ENCODE peak calls at places on chromosomes 16 and 17, in six cellular contexts. W is gastrocnemius medialis; G is NB4; A is stimulated activated CD8-positive, alpha-beta memory T cell treated with anti-CD3 and anti-CD28 coated beads, Interleukin-2, amount 100 ng/mL, for 48 hours; F is psoas muscle; P is stimulated activated naive B cell treated with anti-CD40 and anti-IgM and Interleukin-4, amounts not matched to agents 10 μg/mL and 1 μg/mL and 100 μg/mL, for 72 hours. L is an unnamed sample.

GRCh38 chr16:69804283-69804682 is 42.2 kb downstream of the WWP2 start:
- DNase-seq in W (no peak), G (no peak), A (no peak), F (no peak), P (no peak), L (no peak)

GRCh38 chr17:44589316-44590071 is 32.2 kb downstream of the FZD2 start:
- DNase-seq in W (no peak), G (no peak), A (no peak), F (no peak), P (no peak), L (no peak)

GRCh38 chr16:1458977-1459341 is 14.6 kb upstream of the CCDC154 start:
- DNase-seq in W (no peak), G (no peak), A (no peak), F (no peak), P (peak; percentile 76), L (no peak)

GRCh38 chr17:69050999-69051775 is 9.5 kb downstream of the ABCA9 start:
- DNase-seq in W (no peak), G (no peak), A (no peak), F (no peak), P (no peak), L (peak; percentile 33)

GRCh38 chr17:50484341-50485155 is 5.9 kb downstream of the RSAD1 start:
- DNase-seq in W (no peak), G (no peak), A (no peak), F (peak; percentile 42), P (no peak), L (no peak)

GRCh38 chr16:80230328-80231117 is 310.3 kb upstream of the DYNLRB2 start:
- DNase-seq in W (no peak), G (no peak), A (no peak), F (no peak), P (no peak), L (no peak)

GRCh38 chr17:77141846-77142449 is 1.2 kb downstream of the SEC14L1 start:
- DNase-seq in W (no peak), G (no peak), A (no peak), F (no peak), P (no peak), L (no peak)

GRCh38 chr17:45325810-45326209 is 9.0 kb upstream of the MAP3K14 start:
- DNase-seq in W (no peak), G (no peak), A (no peak), F (no peak), P (no peak), L (no peak)

GRCh38 chr17:31373150-31374082 is 18.1 kb upstream of the RAB11FIP4 start:
- DNase-seq in W (no peak), G (peak; percentile 79), A (no peak), F (no peak), P (no peak), L (peak; percentile 53)

GRCh38 chr17:68222586-68222985 is 25.3 kb upstream of the AMZ2 start:
- DNase-seq in W (no peak), G (no peak), A (no peak), F (no peak), P (no peak), L (no peak)

GRCh38 chr17:72661093-72661944 is 431.2 kb downstream of the SLC39A11 start:
- DNase-seq in W (no peak), G (no peak), A (no peak), F (no peak), P (no peak), L (no peak)

GRCh38 chr16:68332411-68333121 is 21.7 kb downstream of the PRMT7 start:
- DNase-seq in W (peak; percentile 26), G (peak; percentile 77), A (no peak), F (no peak), P (no peak), L (peak; percentile 33)

GRCh38 chr17:3974138-3974687 is 10.0 kb upstream of the ATP2A3 start:
- DNase-seq in W (no peak), G (peak; percentile 84), A (no peak), F (peak; percentile 51), P (no peak), L (no peak)

L was measured in astrocyte of the cerebellum.